ENCODE peak calls at places on chromosomes 2 and 18, in six cellular contexts. U is CD4-positive, alpha-beta T cell; T is CD8-positive, alpha-beta memory T cell; P is glutamatergic neuron; K is activated effector memory CD4-positive, alpha-beta T cell treated with anti-CD3 and anti-CD28 coated beads, Interleukin-2, amount 50 U/mL, for 16 hours; C is H1. V is an unnamed sample.

GRCh38 chr2:149490296-149490695 is 97.3 kb downstream of the MMADHC start:
- DNase-seq in U (no peak), T (no peak), P (no peak), K (no peak), C (no peak), V (peak)

GRCh38 chr2:137838255-137839092 is 125.8 kb upstream of the HNMT start:
- DNase-seq in U (no peak), T (no peak), P (no peak), K (no peak), C (no peak), V (peak)

GRCh38 chr2:192000196-192000990 is 153.5 kb upstream of the CAVIN2 start:
- DNase-seq in U (no peak), T (no peak), P (no peak), K (no peak), C (no peak), V (peak)

GRCh38 chr2:156784034-156784433 is 347.9 kb downstream of the GPD2 start:
- DNase-seq in U (no peak), T (no peak), P (peak), K (no peak), C (no peak), V (peak)

GRCh38 chr2:240932001-240932723 is 26.0 kb downstream of the CROCC2 start:
- DNase-seq in U (no peak), T (peak), P (no peak), K (peak), C (peak), V (no peak)

GRCh38 chr2:209663149-209663548 is 108.5 kb upstream of the UNC80 start:
- DNase-seq in U (no peak), T (no peak), P (peak), K (no peak), C (no peak), V (peak)

GRCh38 chr2:219639356-219639755 is 11.9 kb downstream of the SLC4A3 start:
- DNase-seq in U (no peak), T (no peak), P (no peak), K (no peak), C (no peak), V (no peak)

GRCh38 chr2:149858916-149859634 is 271.5 kb upstream of the MMADHC start:
- DNase-seq in U (no peak), T (no peak), P (no peak), K (no peak), C (no peak), V (peak)

GRCh38 chr2:57878573-57878910 is 168.1 kb upstream of the VRK2 start:
- DNase-seq in U (no peak), T (no peak), P (no peak), K (no peak), C (no peak), V (no peak)

GRCh38 chr2:98487806-98488189 is 43.1 kb downstream of the INPP4A start:
- DNase-seq in U (peak), T (peak), P (peak), K (peak), C (no peak), V (no peak)

GRCh38 chr2:98769784-98770183 is 38.9 kb upstream of the MGAT4A start:
- DNase-seq in U (peak), T (peak), P (peak), K (peak), C (no peak), V (peak)

GRCh38 chr18:52869942-52870907 is 530.2 kb downstream of the DCC start:
- DNase-seq in U (no peak), T (no peak), P (peak), K (no peak), C (peak), V (no peak)

GRCh38 chr2:3290655-3291054 is 87.0 kb downstream of the EIPR1 start:
- DNase-seq in U (no peak), T (no peak), P (no peak), K (no peak), C (no peak), V (no peak)

GRCh38 chr2:113129519-113130078 is 2.2 kb downstream of the IL1RN start:
- DNase-seq in U (no peak), T (no peak), P (no peak), K (no peak), C (peak), V (no peak)

V was measured in G401.